ENCODE peak calls at places on chromosomes 12 and 14, in seven cellular contexts. One of them, this sample, is unnamed.

GRCh38 chr14:44873536-44873935 is 88.2 kb downstream of the KLHL28 start:
- DNase-seq in K562: no peak
- DNase-seq in HCT116: no peak
- DNase-seq in prostate gland: no peak
- DNase-seq in sigmoid colon: no peak
- DNase-seq in breast epithelium: no peak
- DNase-seq in testis: no peak
- DNase-seq in this sample: no peak

GRCh38 chr14:94665121-94665520 is 52.9 kb downstream of the SERPINA3 start:
- DNase-seq in K562: no peak
- DNase-seq in HCT116: no peak
- DNase-seq in prostate gland: no peak
- DNase-seq in sigmoid colon: peak; percentile 34
- DNase-seq in breast epithelium: no peak
- DNase-seq in testis: no peak
- DNase-seq in this sample: no peak

GRCh38 chr14:101497910-101498860 is 63.1 kb upstream of the DIO3 start:
- DNase-seq in K562: no peak
- DNase-seq in HCT116: no peak
- DNase-seq in prostate gland: no peak
- DNase-seq in sigmoid colon: peak; percentile 56
- DNase-seq in breast epithelium: peak; percentile 45
- DNase-seq in testis: peak; percentile 44
- DNase-seq in this sample: peak; percentile 3

GRCh38 chr12:67426067-67426466 is 156.9 kb downstream of the CAND1 start:
- DNase-seq in K562: no peak
- DNase-seq in HCT116: no peak
- DNase-seq in prostate gland: no peak
- DNase-seq in sigmoid colon: no peak
- DNase-seq in breast epithelium: no peak
- DNase-seq in testis: no peak
- DNase-seq in this sample: no peak

GRCh38 chr14:104784846-104785707 is 10.5 kb downstream of the AKT1 start:
- DNase-seq in K562: no peak
- DNase-seq in HCT116: no peak
- DNase-seq in prostate gland: no peak
- DNase-seq in sigmoid colon: no peak
- DNase-seq in breast epithelium: no peak
- DNase-seq in testis: peak; percentile 52
- DNase-seq in this sample: no peak

GRCh38 chr14:93638790-93639189 is 149.5 kb downstream of the PRIMA1 start:
- DNase-seq in K562: no peak
- DNase-seq in HCT116: no peak
- DNase-seq in prostate gland: no peak
- DNase-seq in sigmoid colon: no peak
- DNase-seq in breast epithelium: no peak
- DNase-seq in testis: no peak
- DNase-seq in this sample: no peak

GRCh38 chr12:95277139-95277538 is 59.5 kb downstream of the VEZT start:
- DNase-seq in K562: no peak
- DNase-seq in HCT116: no peak
- DNase-seq in prostate gland: no peak
- DNase-seq in sigmoid colon: no peak
- DNase-seq in breast epithelium: no peak
- DNase-seq in testis: no peak
- DNase-seq in this sample: no peak

GRCh38 chr14:58082491-58083098 is 69.4 kb downstream of the ARMH4 start:
- DNase-seq in K562: peak; percentile 4
- DNase-seq in HCT116: peak; percentile 19
- DNase-seq in prostate gland: no peak
- DNase-seq in sigmoid colon: no peak
- DNase-seq in breast epithelium: no peak
- DNase-seq in testis: no peak
- DNase-seq in this sample: no peak

GRCh38 chr12:75660107-75660530 is 148.7 kb upstream of the KRR1 start:
- DNase-seq in K562: no peak
- DNase-seq in HCT116: peak; percentile 99
- DNase-seq in prostate gland: no peak
- DNase-seq in sigmoid colon: no peak
- DNase-seq in breast epithelium: no peak
- DNase-seq in testis: no peak
- DNase-seq in this sample: no peak

GRCh38 chr14:28946267-28946666 is 179.7 kb downstream of the FOXG1 start:
- DNase-seq in K562: no peak
- DNase-seq in HCT116: no peak
- DNase-seq in prostate gland: no peak
- DNase-seq in sigmoid colon: no peak
- DNase-seq in breast epithelium: no peak
- DNase-seq in testis: no peak
- DNase-seq in this sample: no peak

GRCh38 chr14:101929946-101930345 is 34.4 kb upstream of the DYNC1H1 start:
- DNase-seq in K562: no peak
- DNase-seq in HCT116: no peak
- DNase-seq in prostate gland: no peak
- DNase-seq in sigmoid colon: peak; percentile 52
- DNase-seq in breast epithelium: no peak
- DNase-seq in testis: no peak
- DNase-seq in this sample: no peak

GRCh38 chr12:47286676-47287075 is 206.9 kb upstream of the AMIGO2 start:
- DNase-seq in K562: no peak
- DNase-seq in HCT116: no peak
- DNase-seq in prostate gland: no peak
- DNase-seq in sigmoid colon: no peak
- DNase-seq in breast epithelium: no peak
- DNase-seq in testis: no peak
- DNase-seq in this sample: no peak

GRCh38 chr14:20477211-20477876 is 8.1 kb downstream of the PNP start:
- DNase-seq in K562: no peak
- DNase-seq in HCT116: no peak
- DNase-seq in prostate gland: no peak
- DNase-seq in sigmoid colon: no peak
- DNase-seq in breast epithelium: peak; percentile 67
- DNase-seq in testis: peak; percentile 55
- DNase-seq in this sample: no peak

GRCh38 chr12:1949771-1950470 is 31.5 kb upstream of the CACNA2D4 start:
- DNase-seq in K562: no peak
- DNase-seq in HCT116: no peak
- DNase-seq in prostate gland: peak; percentile 34
- DNase-seq in sigmoid colon: peak; percentile 88
- DNase-seq in breast epithelium: no peak
- DNase-seq in testis: no peak
- DNase-seq in this sample: no peak

GRCh38 chr14:68173227-68173972 is 353.8 kb downstream of the RAD51B start:
- DNase-seq in K562: no peak
- DNase-seq in HCT116: no peak
- DNase-seq in prostate gland: no peak
- DNase-seq in sigmoid colon: no peak
- DNase-seq in breast epithelium: no peak
- DNase-seq in testis: no peak
- DNase-seq in this sample: no peak

GRCh38 chr14:92433407-92433806 is 80.2 kb upstream of the RIN3 start:
- DNase-seq in K562: no peak
- DNase-seq in HCT116: no peak
- DNase-seq in prostate gland: no peak
- DNase-seq in sigmoid colon: no peak
- DNase-seq in breast epithelium: no peak
- DNase-seq in testis: no peak
- DNase-seq in this sample: no peak

GRCh38 chr12:102023343-102023930 is 38.4 kb downstream of the WASHC3 start:
- DNase-seq in K562: no peak
- DNase-seq in HCT116: no peak
- DNase-seq in prostate gland: no peak
- DNase-seq in sigmoid colon: no peak
- DNase-seq in breast epithelium: no peak
- DNase-seq in testis: no peak
- DNase-seq in this sample: no peak

GRCh38 chr14:89227490-89227834 is 189.6 kb downstream of the FOXN3 start:
- DNase-seq in K562: no peak
- DNase-seq in HCT116: no peak
- DNase-seq in prostate gland: no peak
- DNase-seq in sigmoid colon: no peak
- DNase-seq in breast epithelium: no peak
- DNase-seq in testis: no peak
- DNase-seq in this sample: no peak

GRCh38 chr12:112112423-112113132 is 4.0 kb upstream of the NAA25 start:
- DNase-seq in K562: no peak
- DNase-seq in HCT116: peak; percentile 84
- DNase-seq in prostate gland: peak; percentile 73
- DNase-seq in sigmoid colon: no peak
- DNase-seq in breast epithelium: peak; percentile 67
- DNase-seq in testis: no peak
- DNase-seq in this sample: no peak

GRCh38 chr12:57208116-57208945 is 8.3 kb upstream of the NXPH4 start:
- DNase-seq in K562: no peak
- DNase-seq in HCT116: no peak
- DNase-seq in prostate gland: no peak
- DNase-seq in sigmoid colon: no peak
- DNase-seq in breast epithelium: no peak
- DNase-seq in testis: no peak
- DNase-seq in this sample: no peak

GRCh38 chr14:65847065-65847847 is 434.7 kb downstream of the FUT8 start:
- DNase-seq in K562: no peak
- DNase-seq in HCT116: no peak
- DNase-seq in prostate gland: no peak
- DNase-seq in sigmoid colon: no peak
- DNase-seq in breast epithelium: no peak
- DNase-seq in testis: no peak
- DNase-seq in this sample: peak; percentile 43

GRCh38 chr12:67794151-67794550 is 145.6 kb downstream of the DYRK2 start:
- DNase-seq in K562: no peak
- DNase-seq in HCT116: no peak
- DNase-seq in prostate gland: no peak
- DNase-seq in sigmoid colon: no peak
- DNase-seq in breast epithelium: no peak
- DNase-seq in testis: no peak
- DNase-seq in this sample: no peak

GRCh38 chr12:50053583-50053982 is 3.8 kb upstream of the ASIC1 start:
- DNase-seq in K562: no peak
- DNase-seq in HCT116: no peak
- DNase-seq in prostate gland: no peak
- DNase-seq in sigmoid colon: no peak
- DNase-seq in breast epithelium: no peak
- DNase-seq in testis: no peak
- DNase-seq in this sample: no peak

GRCh38 chr12:50050119-50050385 is 7.3 kb upstream of the ASIC1 start:
- DNase-seq in K562: no peak
- DNase-seq in HCT116: no peak
- DNase-seq in prostate gland: no peak
- DNase-seq in sigmoid colon: no peak
- DNase-seq in breast epithelium: no peak
- DNase-seq in testis: no peak
- DNase-seq in this sample: no peak

GRCh38 chr12:50050410-50051280 is 6.8 kb upstream of the ASIC1 start:
- DNase-seq in K562: peak; percentile 99
- DNase-seq in HCT116: no peak
- DNase-seq in prostate gland: no peak
- DNase-seq in sigmoid colon: peak; percentile 93
- DNase-seq in breast epithelium: no peak
- DNase-seq in testis: peak; percentile 40
- DNase-seq in this sample: peak; percentile 57

GRCh38 chr12:50052544-50052943 is 4.9 kb upstream of the ASIC1 start:
- DNase-seq in K562: no peak
- DNase-seq in HCT116: no peak
- DNase-seq in prostate gland: no peak
- DNase-seq in sigmoid colon: no peak
- DNase-seq in breast epithelium: no peak
- DNase-seq in testis: no peak
- DNase-seq in this sample: no peak

GRCh38 chr12:50052964-50053363 is 4.4 kb upstream of the ASIC1 start:
- DNase-seq in K562: no peak
- DNase-seq in HCT116: no peak
- DNase-seq in prostate gland: no peak
- DNase-seq in sigmoid colon: no peak
- DNase-seq in breast epithelium: no peak
- DNase-seq in testis: no peak
- DNase-seq in this sample: no peak
- TF ChIP-seq CTCF in K562: no peak
- TF ChIP-seq CTCF in HCT116: no peak
- TF ChIP-seq CTCF in prostate gland: no peak
- TF ChIP-seq CTCF in sigmoid colon: no peak
- TF ChIP-seq CTCF in breast epithelium: no peak
- TF ChIP-seq CTCF in testis: no peak
- TF ChIP-seq CTCF in this sample: no peak

GRCh38 chr12:131636940-131637750 is 73.7 kb upstream of the SFSWAP start:
- DNase-seq in K562: peak; percentile 18
- DNase-seq in HCT116: no peak
- DNase-seq in prostate gland: no peak
- DNase-seq in sigmoid colon: no peak
- DNase-seq in breast epithelium: no peak
- DNase-seq in testis: no peak
- DNase-seq in this sample: no peak
- H3K4me3 ChIP-seq in K562: no peak overlapping the region
- H3K4me3 ChIP-seq in HCT116: no peak overlapping the region
- H3K4me3 ChIP-seq in prostate gland: no peak overlapping the region
- H3K4me3 ChIP-seq in sigmoid colon: no peak overlapping the region
- H3K4me3 ChIP-seq in breast epithelium: no peak overlapping the region
- H3K4me3 ChIP-seq in testis: no peak overlapping the region
- H3K4me3 ChIP-seq in this sample: no peak overlapping the region

GRCh38 chr12:72272731-72273498 is 745 bp downstream of the TRHDE start:
- DNase-seq in K562: no peak
- DNase-seq in HCT116: no peak
- DNase-seq in prostate gland: no peak
- DNase-seq in sigmoid colon: no peak
- DNase-seq in breast epithelium: no peak
- DNase-seq in testis: peak; percentile 26
- DNase-seq in this sample: no peak

GRCh38 chr12:72271401-72271740 is 799 bp upstream of the TRHDE start:
- DNase-seq in K562: no peak
- DNase-seq in HCT116: no peak
- DNase-seq in prostate gland: no peak
- DNase-seq in sigmoid colon: no peak
- DNase-seq in breast epithelium: no peak
- DNase-seq in testis: peak; percentile 69
- DNase-seq in this sample: no peak

GRCh38 chr12:72270246-72270645 is 1.9 kb upstream of the TRHDE start:
- DNase-seq in K562: no peak
- DNase-seq in HCT116: no peak
- DNase-seq in prostate gland: no peak
- DNase-seq in sigmoid colon: no peak
- DNase-seq in breast epithelium: no peak
- DNase-seq in testis: no peak
- DNase-seq in this sample: no peak

GRCh38 chr12:72273499-72273837 is 1.3 kb downstream of the TRHDE start:
- DNase-seq in K562: no peak
- DNase-seq in HCT116: no peak
- DNase-seq in prostate gland: no peak
- DNase-seq in sigmoid colon: no peak
- DNase-seq in breast epithelium: no peak
- DNase-seq in testis: no peak
- DNase-seq in this sample: no peak

GRCh38 chr12:72271741-72272661 is at the start of gene TRHDE:
- DNase-seq in K562: no peak
- DNase-seq in HCT116: no peak
- DNase-seq in prostate gland: no peak
- DNase-seq in sigmoid colon: peak; percentile 64
- DNase-seq in breast epithelium: no peak
- DNase-seq in testis: peak; percentile 60
- DNase-seq in this sample: peak; percentile 7
- TF ChIP-seq POLR2A in K562: no peak
- TF ChIP-seq POLR2A in HCT116: no peak
- TF ChIP-seq POLR2A in prostate gland: no peak
- TF ChIP-seq POLR2A in sigmoid colon: no peak
- TF ChIP-seq POLR2A in breast epithelium: no peak
- TF ChIP-seq POLR2A in testis: no peak
- TF ChIP-seq POLR2A in this sample: no peak

GRCh38 chr14:71800878-71801277 is 131.4 kb upstream of the RGS6 start:
- DNase-seq in K562: no peak
- DNase-seq in HCT116: no peak
- DNase-seq in prostate gland: no peak
- DNase-seq in sigmoid colon: no peak
- DNase-seq in breast epithelium: no peak
- DNase-seq in testis: no peak
- DNase-seq in this sample: no peak
- TF ChIP-seq CTCF in K562: no peak
- TF ChIP-seq CTCF in HCT116: no peak
- TF ChIP-seq CTCF in prostate gland: no peak
- TF ChIP-seq CTCF in sigmoid colon: no peak
- TF ChIP-seq CTCF in breast epithelium: no peak
- TF ChIP-seq CTCF in testis: no peak
- TF ChIP-seq CTCF in this sample: no peak

This sample was measured in transverse colon.